ENCODE peak calls at places on chromosomes 1 and 21, in five cellular contexts. F is pancreas; O is cardiac muscle cell; P is heart right ventricle; H is effector memory CD4-positive, alpha-beta T cell. S is an unnamed sample.

GRCh38 chr1:91683598-91683951 is 182.9 kb downstream of the CDC7 start:
- DNase-seq in H (no peak), F (no peak), O (no peak), P (peak), S (peak)

GRCh38 chr1:157966034-157966671 is 27.3 kb upstream of the KIRREL1 start:
- DNase-seq in O (peak), H (no peak), F (no peak), P (no peak), S (no peak)

GRCh38 chr21:42376338-42376982 is 10.1 kb upstream of the TFF1 start:
- DNase-seq in H (peak), P (peak), F (peak), O (no peak), S (no peak)

GRCh38 chr1:40312238-40313205 is 4.6 kb downstream of the COL9A2 start:
- DNase-seq in H (no peak), O (no peak), F (no peak), P (no peak), S (no peak)

GRCh38 chr1:119859647-119860046 is 36.7 kb downstream of the ADAM30 start:
- DNase-seq in O (peak), P (no peak), H (no peak), F (no peak), S (no peak)

GRCh38 chr1:84356881-84357280 is 41.4 kb upstream of the DNASE2B start:
- DNase-seq in H (no peak), P (no peak), F (no peak), O (peak), S (no peak)

GRCh38 chr1:14183312-14183711 is 415.2 kb upstream of the KAZN start:
- DNase-seq in O (no peak), P (no peak), F (no peak), H (no peak), S (no peak)

GRCh38 chr1:198497326-198498220 is 42.9 kb downstream of the ATP6V1G3 start:
- DNase-seq in H (no peak), O (peak), F (no peak), P (peak), S (no peak)

GRCh38 chr21:24298040-24298439 is 1309.2 kb downstream of the MRPL39 start:
- DNase-seq in F (no peak), P (no peak), H (no peak), O (no peak), S (no peak)

GRCh38 chr1:48916121-48917069 is 139.7 kb upstream of the BEND5 start:
- DNase-seq in P (no peak), H (no peak), O (peak), F (no peak), S (no peak)

GRCh38 chr1:60848583-60849188 is 233.7 kb upstream of the NFIA start:
- DNase-seq in P (no peak), H (no peak), O (peak), F (no peak), S (no peak)

GRCh38 chr1:171438441-171438840 is 46.9 kb upstream of the PRRC2C start:
- DNase-seq in F (no peak), O (peak), H (no peak), P (no peak), S (peak)

GRCh38 chr1:154501423-154502065 is 475 bp upstream of the TDRD10 start:
- DNase-seq in P (peak), H (no peak), F (peak), O (peak), S (peak)

GRCh38 chr1:197199923-197200467 is 53.5 kb upstream of the ASPM start:
- DNase-seq in O (peak), F (no peak), P (no peak), H (no peak), S (no peak)

GRCh38 chr1:70290248-70290647 is 64.3 kb downstream of the ANKRD13C start:
- DNase-seq in O (no peak), F (no peak), P (no peak), H (no peak), S (no peak)

GRCh38 chr1:164470996-164471395 is 88.0 kb upstream of the PBX1 start:
- DNase-seq in P (no peak), O (no peak), H (no peak), F (no peak), S (no peak)

GRCh38 chr1:27571439-27572018 is 32.4 kb downstream of the AHDC1 start:
- DNase-seq in H (no peak), P (no peak), O (no peak), F (peak), S (no peak)

GRCh38 chr1:42135426-42135825 is 17.8 kb upstream of the GUCA2B start:
- DNase-seq in H (no peak), F (no peak), P (no peak), O (peak), S (no peak)

GRCh38 chr1:221164029-221164428 is 284.8 kb downstream of the HLX start:
- DNase-seq in P (no peak), H (no peak), O (peak), F (no peak), S (no peak)

GRCh38 chr1:108639899-108640560 is 20.9 kb downstream of the HENMT1 start:
- DNase-seq in H (no peak), F (no peak), P (no peak), O (no peak), S (no peak)

GRCh38 chr1:152502496-152503180 is 8.0 kb upstream of the LCE5A start:
- DNase-seq in F (no peak), O (peak), P (no peak), H (no peak), S (no peak)

GRCh38 chr1:112296908-112297307 is 99.1 kb upstream of the CTTNBP2NL start:
- DNase-seq in P (no peak), H (no peak), O (peak), F (no peak), S (no peak)

GRCh38 chr1:84809023-84809422 is 84.0 kb downstream of the LPAR3 start:
- DNase-seq in F (no peak), O (no peak), P (no peak), H (no peak), S (no peak)

GRCh38 chr1:84330125-84330984 is 28.8 kb downstream of the SAMD13 start:
- DNase-seq in O (no peak), F (no peak), H (no peak), P (no peak), S (no peak)

GRCh38 chr1:241411056-241411775 is 54.2 kb upstream of the RGS7 start:
- DNase-seq in F (no peak), H (no peak), O (no peak), P (no peak), S (no peak)

GRCh38 chr21:35678393-35678792 is 381.9 kb downstream of the SETD4 start:
- DNase-seq in H (no peak), O (no peak), F (no peak), P (no peak), S (no peak)

GRCh38 chr1:225866061-225866844 is 15.9 kb downstream of the TMEM63A start:
- DNase-seq in P (no peak), F (no peak), O (peak), H (peak), S (peak)

GRCh38 chr1:160639652-160640051 is 7.2 kb downstream of the SLAMF1 start:
- DNase-seq in P (no peak), H (no peak), F (no peak), O (peak), S (no peak)

GRCh38 chr1:17841944-17842343 is 86.8 kb downstream of the ACTL8 start:
- DNase-seq in H (no peak), F (no peak), P (no peak), O (no peak), S (no peak)

GRCh38 chr21:31342328-31342727 is 1.7 kb downstream of the TIAM1 start:
- DNase-seq in H (no peak), P (no peak), O (no peak), F (no peak), S (no peak)

GRCh38 chr21:26810266-26810665 is 34.9 kb downstream of the ADAMTS1 start:
- DNase-seq in F (no peak), H (no peak), P (no peak), O (no peak), S (no peak)

GRCh38 chr1:173481195-173481772 is 4.1 kb downstream of the PRDX6 start:
- DNase-seq in P (no peak), H (no peak), F (no peak), O (no peak), S (no peak)

GRCh38 chr1:10064416-10065343 is 31.9 kb downstream of the UBE4B start:
- DNase-seq in H (no peak), F (no peak), O (no peak), P (no peak), S (no peak)

GRCh38 chr1:18927654-18928272 is 25.4 kb upstream of the ALDH4A1 start:
- DNase-seq in F (no peak), P (no peak), H (peak), O (peak), S (no peak)

GRCh38 chr21:45607021-45607921 is 36.3 kb upstream of the PCBP3 start:
- DNase-seq in P (no peak), F (no peak), O (peak), H (peak), S (peak)

GRCh38 chr1:207820568-207821463 is 69.0 kb downstream of the CD46 start:
- DNase-seq in H (no peak), O (no peak), P (no peak), F (no peak), S (no peak)
- H3K4me3 ChIP-seq in H (no peak), O (no peak), P (peak), F (peak), S (peak)

GRCh38 chr1:26541816-26542711 is 12.5 kb downstream of the RPS6KA1 start:
- DNase-seq in F (no peak), P (peak), O (peak), H (peak), S (peak)

GRCh38 chr1:26541431-26541815 is 11.9 kb downstream of the RPS6KA1 start:
- DNase-seq in P (no peak), H (no peak), F (no peak), O (no peak), S (no peak)

GRCh38 chr1:26538480-26539412 is 9.2 kb downstream of the RPS6KA1 start:
- DNase-seq in O (peak), H (peak), F (no peak), P (peak), S (no peak)

GRCh38 chr1:26539722-26540121 is 10.2 kb downstream of the RPS6KA1 start:
- DNase-seq in H (no peak), P (no peak), F (no peak), O (no peak), S (no peak)

DNA sequence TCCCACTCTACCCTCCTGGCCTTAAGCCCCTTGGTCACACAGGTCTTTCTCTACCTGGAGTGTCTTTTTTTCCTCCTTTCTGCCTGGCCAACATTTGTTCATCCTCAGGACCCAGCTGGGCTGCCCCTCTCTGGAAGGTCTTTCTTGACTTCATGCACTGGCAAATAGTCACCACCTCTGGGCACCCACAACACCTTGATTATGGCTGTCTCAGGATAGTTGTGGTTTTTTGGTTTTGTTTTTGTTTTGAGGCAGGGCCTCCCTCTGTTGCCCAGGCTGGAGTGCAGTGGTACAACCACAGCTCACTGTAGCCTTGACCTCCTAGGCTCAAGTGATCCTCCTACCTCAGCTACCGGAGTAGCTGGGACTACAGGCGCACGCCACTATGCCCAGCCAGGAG is 10.8 kb downstream of the RPS6KA1 start:
- DNase-seq in F (no peak), O (no peak), P (no peak), H (no peak), S (no peak)
- H3K27ac ChIP-seq in F (no peak), O (peak), P (peak), H (peak), S (no peak)

GRCh38 chr1:235864469-235864868 is 2.2 kb downstream of the LYST start:
- DNase-seq in O (no peak), H (no peak), F (no peak), P (no peak), S (no peak)

GRCh38 chr1:235866207-235866912 is at the start of gene LYST:
- DNase-seq in H (peak), F (no peak), P (peak), O (peak), S (peak)

GRCh38 chr1:235865565-235866206 is 1.0 kb downstream of the LYST start:
- DNase-seq in H (peak), P (no peak), O (peak), F (no peak), S (no peak)

GRCh38 chr1:235866913-235867850 is 476 bp upstream of the LYST start:
- DNase-seq in F (peak), H (peak), O (peak), P (peak), S (peak)

GRCh38 chr1:235864965-235865525 is 1.7 kb downstream of the LYST start:
- DNase-seq in P (no peak), H (no peak), F (no peak), O (peak), S (no peak)
- H3K4me3 ChIP-seq in P (peak), H (no peak), F (peak), O (no peak), S (no peak)

DNA sequence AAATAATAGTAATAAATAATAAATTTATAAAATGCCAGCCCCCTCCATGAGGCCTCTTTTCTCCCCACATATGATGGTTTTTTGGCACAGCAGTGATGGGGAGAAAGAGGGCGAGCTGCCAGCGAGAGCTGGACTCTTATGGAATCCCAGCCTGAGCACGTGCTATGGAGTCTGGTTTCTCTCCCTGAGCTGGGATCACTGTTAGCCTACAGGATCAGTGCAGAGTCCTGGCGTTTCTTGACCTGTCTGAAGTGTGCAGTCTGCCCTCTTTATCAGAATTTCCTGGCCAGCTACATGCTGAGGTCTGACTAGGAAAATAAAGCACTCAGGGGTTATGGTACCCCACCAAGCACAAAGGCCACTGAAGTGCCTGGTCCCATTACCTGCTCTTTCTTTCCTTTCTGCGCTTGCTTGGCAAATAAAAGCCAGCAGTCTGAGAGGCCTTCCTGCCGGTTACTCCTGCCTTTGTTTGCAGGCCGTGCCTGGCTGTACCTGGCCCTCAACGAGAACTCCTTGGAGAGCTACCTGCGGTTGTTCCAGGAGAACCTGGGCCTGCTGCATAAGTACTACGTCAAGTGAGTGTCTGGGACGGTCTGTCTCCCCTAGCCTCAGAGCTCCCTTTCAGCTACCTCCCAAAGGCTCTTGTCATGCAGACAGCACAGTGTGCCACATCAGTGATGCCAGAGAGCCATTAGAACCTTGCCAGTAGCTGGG is 18.5 kb upstream of the SLC25A34 start:
- DNase-seq in F (no peak), P (no peak), O (no peak), H (no peak), S (peak)
- H3K27ac ChIP-seq in F (no peak), P (peak), O (peak), H (no peak), S (no peak)

DNA sequence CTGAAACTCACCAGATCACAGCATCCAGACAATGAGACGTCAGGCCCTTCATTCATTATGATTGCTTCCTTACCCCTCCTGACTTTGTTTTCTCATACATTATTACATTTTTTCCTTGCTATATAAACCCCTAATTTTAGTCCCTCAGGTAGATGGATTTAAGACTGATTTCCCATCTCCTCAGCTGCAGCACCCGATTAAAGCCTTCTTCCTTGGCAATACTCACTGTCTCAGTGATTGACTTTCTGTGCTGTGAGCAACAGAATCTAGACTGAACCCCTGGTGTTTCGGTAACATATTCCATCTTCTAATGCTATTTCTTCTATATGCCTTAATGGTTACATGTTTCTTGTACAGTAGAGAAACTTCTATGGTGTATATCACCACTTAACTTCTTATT is 30.0 kb upstream of the RGL1 start:
- DNase-seq in H (no peak), P (no peak), O (no peak), F (no peak), S (no peak)
- H3K4me3 ChIP-seq in H (no peak), P (no peak), O (no peak), F (no peak), S (no peak)

GRCh38 chr1:77514871-77515776 is 167.3 kb downstream of the ZZZ3 start:
- DNase-seq in P (peak), F (no peak), O (peak), H (no peak), S (no peak)
- H3K27ac ChIP-seq in P (peak), F (no peak), O (peak), H (no peak), S (no peak)

S was measured in aorta.